ENCODE peak calls at places on chromosomes 1 and 21, in eight cellular contexts. R is NCI-H2171 treated with DMSO at 0.1 percent for 48 hours, M is astrocyte, D is AG04449, X is GM12891, G is HS-5, F is WTC11, I is NCI-H146. J is an unnamed sample.

GRCh38 chr1:1629430-1630190 is 2.4 kb upstream of the MMP23B start:
- DNase-seq in R (peak; percentile 93), M (no peak), D (no peak), X (peak; percentile 66), G (no peak), F (peak; percentile 47), I (no peak), J (peak; percentile 91)

GRCh38 chr21:44531606-44532128 is 8.3 kb downstream of the KRTAP10-1 start:
- DNase-seq in R (peak; percentile 57), M (no peak), D (no peak), X (no peak), G (no peak), F (peak; percentile 6), I (no peak), J (peak; percentile 14)

GRCh38 chr1:161119379-161120061 is 1.6 kb downstream of the NIT1 start:
- DNase-seq in R (no peak), M (peak; percentile 71), D (no peak), X (peak; percentile 53), G (no peak), F (peak; percentile 25), I (no peak), J (peak; percentile 75)

GRCh38 chr1:225422795-225423517 is 4.9 kb downstream of the LBR start:
- DNase-seq in R (no peak), M (no peak), D (no peak), X (no peak), G (no peak), F (no peak), I (no peak), J (peak; percentile 94)

GRCh38 chr1:211133393-211133840 is 531 bp downstream of the KCNH1 start:
- DNase-seq in R (peak; percentile 77), M (no peak), D (no peak), X (no peak), G (peak; percentile 14), F (peak; percentile 41), I (peak; percentile 19), J (peak; percentile 81)

GRCh38 chr1:246092136-246092535 is 414.9 kb downstream of the SMYD3 start:
- DNase-seq in R (no peak), M (no peak), D (no peak), X (no peak), G (no peak), F (no peak), I (no peak), J (no peak)

GRCh38 chr1:2411801-2412394 is 466 bp downstream of the PEX10 start:
- DNase-seq in R (no peak), M (no peak), D (no peak), X (no peak), G (no peak), F (peak; percentile 32), I (peak; percentile 67), J (no peak)

GRCh38 chr1:66980745-66981367 is 56.1 kb downstream of the MIER1 start:
- DNase-seq in R (peak; percentile 43), M (no peak), D (no peak), X (no peak), G (no peak), F (no peak), I (no peak), J (peak; percentile 5)